ENCODE peak calls at places on chromosome 3, in nine cellular contexts. P is sciatic nerve, V is neural crest cell, Q is brain microvascular endothelial cell, R is ureter, L is NCI-H526 treated with DMSO at 0.1 percent for 48 hours, U is NCI-H1930, I is left cardiac atrium, S is endothelial cell. N is an unnamed sample.

GRCh38 chr3:27380433-27381357 is 11.5 kb upstream of the NEK10 start:
- DNase-seq in I (no peak), P (no peak), U (no peak), V (no peak), S (no peak), R (no peak), Q (no peak), L (no peak), N (no peak)

GRCh38 chr3:42656680-42657610 is 3.4 kb downstream of the ZBTB47 start:
- DNase-seq in R (no peak), Q (no peak), I (no peak), L (no peak), U (no peak), S (no peak), P (no peak), V (no peak), N (no peak)

GRCh38 chr3:71268462-71268999 is 315.0 kb downstream of the FOXP1 start:
- DNase-seq in L (no peak), I (no peak), S (no peak), V (no peak), R (no peak), U (no peak), Q (no peak), P (no peak), N (no peak)

GRCh38 chr3:56795807-56796185 is 6.0 kb downstream of the ARHGEF3 start:
- DNase-seq in S (no peak), U (no peak), Q (no peak), L (no peak), P (no peak), R (no peak), I (no peak), V (no peak), N (no peak)

GRCh38 chr3:10600159-10601125 is 95.1 kb upstream of the ATP2B2 start:
- DNase-seq in R (no peak), I (no peak), S (no peak), V (no peak), L (peak), P (no peak), Q (no peak), U (no peak), N (peak)

GRCh38 chr3:9500108-9501050 is 53.2 kb downstream of the LHFPL4 start:
- DNase-seq in V (peak), S (peak), R (no peak), U (no peak), Q (peak), P (peak), I (peak), L (peak), N (peak)

GRCh38 chr3:173140986-173141385 is at the start of gene SPATA16:
- DNase-seq in U (no peak), P (no peak), Q (no peak), L (no peak), S (no peak), R (no peak), V (no peak), I (no peak), N (no peak)

GRCh38 chr3:120090422-120090821 is 3.8 kb downstream of the GSK3B start:
- DNase-seq in V (no peak), Q (no peak), R (no peak), S (no peak), I (no peak), P (no peak), U (no peak), L (no peak), N (no peak)

GRCh38 chr3:132726341-132726823 is 4.2 kb upstream of the NPHP3 start:
- DNase-seq in V (no peak), U (peak), S (no peak), I (no peak), L (peak), P (no peak), Q (no peak), R (no peak), N (no peak)

GRCh38 chr3:150078983-150079739 is 108.5 kb upstream of the PFN2 start:
- DNase-seq in S (no peak), V (no peak), I (no peak), L (no peak), R (peak), P (no peak), Q (peak), U (no peak), N (no peak)

GRCh38 chr3:125916376-125916978 is 52.5 kb upstream of the ROPN1B start:
- DNase-seq in L (peak), V (peak), S (no peak), U (peak), P (peak), R (no peak), I (peak), Q (no peak), N (peak)

GRCh38 chr3:46908294-46908985 is 30.9 kb downstream of the PTH1R start:
- DNase-seq in L (no peak), R (no peak), U (no peak), Q (peak), S (no peak), P (no peak), V (no peak), I (peak), N (no peak)

GRCh38 chr3:81864273-81864672 is 102.8 kb upstream of the GBE1 start:
- DNase-seq in V (no peak), I (no peak), U (no peak), P (no peak), Q (no peak), R (no peak), S (no peak), L (no peak), N (no peak)

GRCh38 chr3:40152482-40153133 is 156.9 kb upstream of the EIF1B start:
- DNase-seq in I (no peak), P (no peak), S (no peak), Q (no peak), V (no peak), L (no peak), U (peak), R (no peak), N (no peak)

GRCh38 chr3:72234394-72234793 is 449.4 kb upstream of the PROK2 start:
- DNase-seq in U (no peak), P (no peak), V (no peak), R (no peak), I (no peak), L (no peak), S (no peak), Q (no peak), N (no peak)

GRCh38 chr3:195821403-195822130 is 9.8 kb upstream of the MUC4 start:
- DNase-seq in Q (no peak), U (no peak), P (no peak), S (no peak), L (no peak), R (no peak), I (no peak), V (no peak), N (no peak)

GRCh38 chr3:174186339-174186984 is 672.7 kb upstream of the NAALADL2 start:
- DNase-seq in S (no peak), P (no peak), R (no peak), Q (no peak), I (no peak), U (no peak), V (no peak), L (no peak), N (no peak)

GRCh38 chr3:190424478-190425439 is 24.9 kb downstream of the TMEM207 start:
- DNase-seq in I (peak), R (peak), V (peak), L (peak), Q (peak), S (peak), P (peak), U (no peak), N (peak)

GRCh38 chr3:28973621-28974020 is 307.2 kb upstream of the RBMS3 start:
- DNase-seq in L (no peak), U (no peak), R (no peak), Q (peak), S (no peak), I (no peak), V (no peak), P (no peak), N (no peak)

GRCh38 chr3:186099178-186099577 is 9.7 kb downstream of the ETV5 start:
- DNase-seq in V (no peak), P (peak), U (no peak), S (no peak), R (no peak), Q (peak), I (peak), L (no peak), N (peak)

GRCh38 chr3:99108508-99108907 is 207.0 kb upstream of the DCBLD2 start:
- DNase-seq in P (no peak), L (no peak), R (no peak), Q (peak), I (no peak), U (no peak), S (no peak), V (no peak), N (no peak)

GRCh38 chr3:75180235-75180944 is 483.7 kb upstream of the FRG2C start:
- DNase-seq in I (no peak), S (no peak), R (no peak), U (no peak), V (no peak), Q (peak), P (no peak), L (no peak), N (no peak)

GRCh38 chr3:112793311-112794081 is 53.2 kb downstream of the CD200R1L start:
- DNase-seq in L (no peak), P (no peak), Q (no peak), U (no peak), R (no peak), I (no peak), V (no peak), S (no peak), N (no peak)